ENCODE peak calls at places on chromosomes 3 and 15, in seven cellular contexts. One of them, this sample, is unnamed.

GRCh38 chr15:60350121-60350520 is 47.7 kb downstream of the ANXA2 start:
- DNase-seq in H9: no peak
- DNase-seq in mesenchymal stem cell: no peak
- DNase-seq in mesendoderm: no peak
- DNase-seq in IMR-90: no peak
- DNase-seq in H1: no peak
- DNase-seq in trophoblast cell: no peak
- DNase-seq in this sample: no peak

GRCh38 chr3:190116551-190117067 is 4.1 kb downstream of the P3H2 start:
- DNase-seq in H9: no peak
- DNase-seq in mesenchymal stem cell: no peak
- DNase-seq in mesendoderm: peak
- DNase-seq in IMR-90: peak
- DNase-seq in H1: no peak
- DNase-seq in trophoblast cell: peak
- DNase-seq in this sample: no peak

GRCh38 chr15:67240235-67241131 is 14.0 kb downstream of the AAGAB start:
- DNase-seq in H9: no peak
- DNase-seq in mesenchymal stem cell: no peak
- DNase-seq in mesendoderm: peak
- DNase-seq in IMR-90: no peak
- DNase-seq in H1: no peak
- DNase-seq in trophoblast cell: no peak
- DNase-seq in this sample: no peak

GRCh38 chr15:71080705-71081104 is 34.6 kb upstream of the THSD4 start:
- DNase-seq in H9: no peak
- DNase-seq in mesenchymal stem cell: peak
- DNase-seq in mesendoderm: no peak
- DNase-seq in IMR-90: peak
- DNase-seq in H1: no peak
- DNase-seq in trophoblast cell: no peak
- DNase-seq in this sample: no peak

GRCh38 chr15:41878355-41878699 is 15.5 kb downstream of the SPTBN5 start:
- DNase-seq in H9: no peak
- DNase-seq in mesenchymal stem cell: no peak
- DNase-seq in mesendoderm: no peak
- DNase-seq in IMR-90: no peak
- DNase-seq in H1: no peak
- DNase-seq in trophoblast cell: no peak
- DNase-seq in this sample: no peak

GRCh38 chr3:62246094-62246493 is 127.3 kb downstream of the FEZF2 start:
- DNase-seq in H9: no peak
- DNase-seq in mesenchymal stem cell: no peak
- DNase-seq in mesendoderm: no peak
- DNase-seq in IMR-90: no peak
- DNase-seq in H1: no peak
- DNase-seq in trophoblast cell: no peak
- DNase-seq in this sample: no peak

GRCh38 chr15:82999905-83000671 is 11.4 kb downstream of the C15orf40 start:
- DNase-seq in H9: no peak
- DNase-seq in mesenchymal stem cell: peak
- DNase-seq in mesendoderm: peak
- DNase-seq in IMR-90: peak
- DNase-seq in H1: peak
- DNase-seq in trophoblast cell: peak
- DNase-seq in this sample: peak

GRCh38 chr3:100869787-100870186 is 123.4 kb downstream of the ABI3BP start:
- DNase-seq in H9: no peak
- DNase-seq in mesenchymal stem cell: no peak
- DNase-seq in mesendoderm: no peak
- DNase-seq in IMR-90: peak
- DNase-seq in H1: no peak
- DNase-seq in trophoblast cell: no peak
- DNase-seq in this sample: no peak

GRCh38 chr3:17160597-17160996 is 275.8 kb downstream of the PLCL2 start:
- DNase-seq in H9: no peak
- DNase-seq in mesenchymal stem cell: no peak
- DNase-seq in mesendoderm: no peak
- DNase-seq in IMR-90: no peak
- DNase-seq in H1: no peak
- DNase-seq in trophoblast cell: no peak
- DNase-seq in this sample: no peak

GRCh38 chr3:43455233-43455632 is 166.6 kb downstream of the ANO10 start:
- DNase-seq in H9: no peak
- DNase-seq in mesenchymal stem cell: peak
- DNase-seq in mesendoderm: peak
- DNase-seq in IMR-90: peak
- DNase-seq in H1: no peak
- DNase-seq in trophoblast cell: peak
- DNase-seq in this sample: no peak

GRCh38 chr3:171469376-171469775 is 9.2 kb upstream of the TNIK start:
- DNase-seq in H9: no peak
- DNase-seq in mesenchymal stem cell: no peak
- DNase-seq in mesendoderm: no peak
- DNase-seq in IMR-90: no peak
- DNase-seq in H1: no peak
- DNase-seq in trophoblast cell: no peak
- DNase-seq in this sample: no peak

GRCh38 chr15:25250906-25251622 is 187.8 kb downstream of the UBE3A start:
- DNase-seq in H9: peak
- DNase-seq in mesenchymal stem cell: no peak
- DNase-seq in mesendoderm: no peak
- DNase-seq in IMR-90: no peak
- DNase-seq in H1: no peak
- DNase-seq in trophoblast cell: no peak
- DNase-seq in this sample: no peak

GRCh38 chr15:63018639-63019038 is 23.9 kb upstream of the TPM1 start:
- DNase-seq in H9: no peak
- DNase-seq in mesenchymal stem cell: peak
- DNase-seq in mesendoderm: no peak
- DNase-seq in IMR-90: peak
- DNase-seq in H1: no peak
- DNase-seq in trophoblast cell: no peak
- DNase-seq in this sample: no peak

GRCh38 chr15:101625980-101626379 is 26.2 kb downstream of the TM2D3 start:
- DNase-seq in H9: no peak
- DNase-seq in mesenchymal stem cell: no peak
- DNase-seq in mesendoderm: no peak
- DNase-seq in IMR-90: peak
- DNase-seq in H1: no peak
- DNase-seq in trophoblast cell: no peak
- DNase-seq in this sample: no peak

GRCh38 chr3:146020969-146021368 is 140.0 kb downstream of the PLOD2 start:
- DNase-seq in H9: no peak
- DNase-seq in mesenchymal stem cell: no peak
- DNase-seq in mesendoderm: peak
- DNase-seq in IMR-90: no peak
- DNase-seq in H1: no peak
- DNase-seq in trophoblast cell: no peak
- DNase-seq in this sample: no peak

GRCh38 chr15:72375501-72375845 is 341 bp downstream of the HEXA start:
- DNase-seq in H9: no peak
- DNase-seq in mesenchymal stem cell: no peak
- DNase-seq in mesendoderm: no peak
- DNase-seq in IMR-90: no peak
- DNase-seq in H1: no peak
- DNase-seq in trophoblast cell: peak
- DNase-seq in this sample: no peak

GRCh38 chr15:35827949-35828348 is 282.0 kb upstream of the DPH6 start:
- DNase-seq in H9: no peak
- DNase-seq in mesenchymal stem cell: peak
- DNase-seq in mesendoderm: no peak
- DNase-seq in IMR-90: no peak
- DNase-seq in H1: no peak
- DNase-seq in trophoblast cell: no peak
- DNase-seq in this sample: no peak

DNA sequence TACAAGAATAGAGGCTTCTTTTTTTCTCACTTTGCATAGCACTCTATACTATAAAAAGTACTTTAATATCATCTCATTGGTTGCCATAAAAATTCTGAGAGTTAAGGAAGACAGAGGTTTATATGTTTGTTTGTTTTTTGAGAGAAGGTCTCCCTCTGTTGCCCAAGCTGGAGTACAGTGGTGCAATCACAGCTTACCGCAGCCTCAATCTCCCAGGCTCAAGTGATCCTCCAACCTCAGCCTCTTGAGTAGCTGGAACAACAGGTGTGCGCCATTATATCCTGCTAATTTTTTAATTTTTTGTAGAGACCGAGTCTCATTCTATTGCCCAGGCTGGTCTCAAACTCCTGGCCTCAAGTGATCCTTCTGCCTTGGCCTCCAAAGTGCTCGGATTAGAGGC is 250.2 kb downstream of the LPP start:
- DNase-seq in H9: no peak
- DNase-seq in mesenchymal stem cell: no peak
- DNase-seq in mesendoderm: no peak
- DNase-seq in IMR-90: no peak
- DNase-seq in H1: no peak
- DNase-seq in trophoblast cell: no peak
- DNase-seq in this sample: no peak
- H4K8ac ChIP-seq in H9: no peak
- H4K8ac ChIP-seq in mesenchymal stem cell: no peak
- H4K8ac ChIP-seq in mesendoderm: no peak
- H4K8ac ChIP-seq in IMR-90: no peak
- H4K8ac ChIP-seq in H1: no peak
- H4K8ac ChIP-seq in trophoblast cell: no peak
- H4K8ac ChIP-seq in this sample: no peak

GRCh38 chr15:74592222-74592621 is 23.4 kb upstream of the CLK3 start:
- DNase-seq in H9: no peak
- DNase-seq in mesenchymal stem cell: no peak
- DNase-seq in mesendoderm: peak
- DNase-seq in IMR-90: no peak
- DNase-seq in H1: no peak
- DNase-seq in trophoblast cell: peak
- DNase-seq in this sample: no peak

GRCh38 chr15:74594455-74594854 is 21.2 kb upstream of the CLK3 start:
- DNase-seq in H9: no peak
- DNase-seq in mesenchymal stem cell: no peak
- DNase-seq in mesendoderm: no peak
- DNase-seq in IMR-90: no peak
- DNase-seq in H1: no peak
- DNase-seq in trophoblast cell: no peak
- DNase-seq in this sample: no peak

GRCh38 chr15:74598126-74598842 is 17.4 kb upstream of the CLK3 start:
- DNase-seq in H9: peak
- DNase-seq in mesenchymal stem cell: no peak
- DNase-seq in mesendoderm: peak
- DNase-seq in IMR-90: peak
- DNase-seq in H1: peak
- DNase-seq in trophoblast cell: peak
- DNase-seq in this sample: peak

GRCh38 chr15:74593122-74593521 is 22.5 kb upstream of the CLK3 start:
- DNase-seq in H9: no peak
- DNase-seq in mesenchymal stem cell: peak
- DNase-seq in mesendoderm: no peak
- DNase-seq in IMR-90: no peak
- DNase-seq in H1: no peak
- DNase-seq in trophoblast cell: no peak
- DNase-seq in this sample: no peak

GRCh38 chr15:74595271-74595670 is 20.4 kb upstream of the CLK3 start:
- DNase-seq in H9: no peak
- DNase-seq in mesenchymal stem cell: no peak
- DNase-seq in mesendoderm: no peak
- DNase-seq in IMR-90: no peak
- DNase-seq in H1: no peak
- DNase-seq in trophoblast cell: no peak
- DNase-seq in this sample: no peak
- H4K8ac ChIP-seq in H9: no peak
- H4K8ac ChIP-seq in mesenchymal stem cell: no peak
- H4K8ac ChIP-seq in mesendoderm: no peak
- H4K8ac ChIP-seq in IMR-90: no peak
- H4K8ac ChIP-seq in H1: no peak
- H4K8ac ChIP-seq in trophoblast cell: no peak
- H4K8ac ChIP-seq in this sample: no peak

GRCh38 chr3:129469026-129469425 is 29.0 kb downstream of the IFT122 start:
- DNase-seq in H9: no peak
- DNase-seq in mesenchymal stem cell: no peak
- DNase-seq in mesendoderm: no peak
- DNase-seq in IMR-90: no peak
- DNase-seq in H1: no peak
- DNase-seq in trophoblast cell: no peak
- DNase-seq in this sample: no peak

GRCh38 chr3:129470861-129471260 is 30.8 kb downstream of the IFT122 start:
- DNase-seq in H9: no peak
- DNase-seq in mesenchymal stem cell: no peak
- DNase-seq in mesendoderm: no peak
- DNase-seq in IMR-90: no peak
- DNase-seq in H1: no peak
- DNase-seq in trophoblast cell: no peak
- DNase-seq in this sample: no peak

GRCh38 chr3:129463736-129464135 is 23.7 kb downstream of the IFT122 start:
- DNase-seq in H9: no peak
- DNase-seq in mesenchymal stem cell: no peak
- DNase-seq in mesendoderm: no peak
- DNase-seq in IMR-90: no peak
- DNase-seq in H1: no peak
- DNase-seq in trophoblast cell: no peak
- DNase-seq in this sample: no peak

GRCh38 chr3:129463094-129463493 is 23.1 kb downstream of the IFT122 start:
- DNase-seq in H9: no peak
- DNase-seq in mesenchymal stem cell: no peak
- DNase-seq in mesendoderm: no peak
- DNase-seq in IMR-90: no peak
- DNase-seq in H1: no peak
- DNase-seq in trophoblast cell: no peak
- DNase-seq in this sample: no peak

DNA sequence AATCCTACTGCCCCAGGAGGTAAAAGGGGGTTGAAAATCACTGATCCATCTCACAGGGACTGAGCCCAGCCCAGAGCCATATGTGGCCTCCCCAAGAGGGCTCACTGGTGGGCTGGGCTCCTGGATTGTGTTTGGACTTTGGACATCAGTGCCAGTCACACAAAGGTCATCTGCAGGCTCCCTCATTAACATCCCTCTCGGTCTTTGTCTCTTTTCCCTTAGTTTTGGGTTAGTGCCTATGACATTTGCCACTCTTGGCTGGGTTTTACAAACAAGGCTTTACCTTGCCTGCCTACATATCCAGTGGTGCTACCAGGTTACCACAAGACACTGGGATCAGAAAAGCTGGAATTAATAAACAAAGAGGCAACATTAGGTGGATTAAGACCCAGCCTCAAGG is 27.9 kb downstream of the IFT122 start:
- DNase-seq in H9: no peak
- DNase-seq in mesenchymal stem cell: no peak
- DNase-seq in mesendoderm: no peak
- DNase-seq in IMR-90: no peak
- DNase-seq in H1: no peak
- DNase-seq in trophoblast cell: no peak
- DNase-seq in this sample: no peak
- H4K8ac ChIP-seq in H9: no peak
- H4K8ac ChIP-seq in mesenchymal stem cell: no peak
- H4K8ac ChIP-seq in mesendoderm: no peak
- H4K8ac ChIP-seq in IMR-90: no peak
- H4K8ac ChIP-seq in H1: no peak
- H4K8ac ChIP-seq in trophoblast cell: no peak
- H4K8ac ChIP-seq in this sample: no peak

DNA sequence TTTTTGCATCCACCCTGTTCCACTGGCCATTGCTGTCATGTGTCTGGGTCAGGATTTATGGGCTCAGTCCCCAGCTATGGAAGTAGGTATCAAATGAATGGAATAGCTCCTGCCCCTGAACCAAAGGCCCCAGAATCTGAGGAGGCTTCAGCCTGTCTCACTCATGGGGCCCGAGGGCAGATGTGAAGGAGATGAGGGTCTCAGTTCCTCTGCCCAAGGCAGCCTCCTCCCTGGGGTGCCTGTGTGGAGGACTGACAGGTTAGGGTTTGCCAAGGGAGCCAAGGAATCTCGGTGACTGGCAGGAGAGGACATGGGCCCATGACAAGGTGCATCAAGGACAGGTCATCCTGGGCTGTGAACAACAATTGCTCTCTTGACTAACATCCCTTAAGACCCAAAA is 70.4 kb downstream of the CPN2 start:
- DNase-seq in H9: peak
- DNase-seq in mesenchymal stem cell: no peak
- DNase-seq in mesendoderm: no peak
- DNase-seq in IMR-90: no peak
- DNase-seq in H1: no peak
- DNase-seq in trophoblast cell: no peak
- DNase-seq in this sample: no peak
- H4K8ac ChIP-seq in H9: no peak
- H4K8ac ChIP-seq in mesenchymal stem cell: no peak
- H4K8ac ChIP-seq in mesendoderm: no peak
- H4K8ac ChIP-seq in IMR-90: no peak
- H4K8ac ChIP-seq in H1: no peak
- H4K8ac ChIP-seq in trophoblast cell: no peak
- H4K8ac ChIP-seq in this sample: no peak

This sample was measured in neuronal stem cell.